ENCODE peak calls at places on chromosomes 2 and 18, in nine cellular contexts. E is cardiac fibroblast, G is brain microvascular endothelial cell, I is RWPE1, Q is mucosa of descending colon, R is tibial artery, U is stomach, L is astrocyte of the spinal cord, V is WTC11. W is an unnamed sample.

GRCh38 chr2:31764169-31764568 is 183.4 kb upstream of the SRD5A2 start:
- DNase-seq in E (no peak), G (no peak), I (no peak), Q (no peak), R (no peak), U (no peak), L (no peak), V (no peak), W (no peak)

GRCh38 chr2:26970244-26970927 is at the start of gene MAPRE3:
- DNase-seq in E (peak), G (peak), I (peak), Q (peak), R (peak), U (peak), L (peak), V (peak), W (no peak)

GRCh38 chr18:26322892-26323653 is 96.8 kb downstream of the TAF4B start:
- DNase-seq in E (peak), G (peak), I (no peak), Q (no peak), R (no peak), U (no peak), L (peak), V (no peak), W (no peak)

GRCh38 chr2:239357954-239358754 is 42.7 kb downstream of the HDAC4 start:
- DNase-seq in E (peak), G (peak), I (no peak), Q (no peak), R (no peak), U (no peak), L (peak), V (no peak), W (no peak)

GRCh38 chr18:43661570-43661969 is 384.3 kb upstream of the SYT4 start:
- DNase-seq in E (peak), G (peak), I (peak), Q (no peak), R (no peak), U (no peak), L (peak), V (peak), W (no peak)

GRCh38 chr2:11024010-11024615 is 112.4 kb downstream of the KCNF1 start:
- DNase-seq in E (no peak), G (no peak), I (no peak), Q (no peak), R (no peak), U (peak), L (no peak), V (no peak), W (no peak)

GRCh38 chr18:59040770-59041148 is 98.9 kb upstream of the SEC11C start:
- DNase-seq in E (no peak), G (no peak), I (no peak), Q (no peak), R (no peak), U (no peak), L (no peak), V (no peak), W (no peak)

GRCh38 chr2:219551412-219551811 is 7.6 kb downstream of the TMEM198 start:
- DNase-seq in E (no peak), G (no peak), I (peak), Q (peak), R (no peak), U (no peak), L (peak), V (no peak), W (no peak)

GRCh38 chr2:59301466-59302402 is 1060.6 kb upstream of the FANCL start:
- DNase-seq in E (peak), G (peak), I (peak), Q (no peak), R (no peak), U (peak), L (peak), V (peak), W (no peak)

GRCh38 chr2:10408649-10409579 is 39.2 kb downstream of the ODC1 start:
- DNase-seq in E (peak), G (peak), I (peak), Q (peak), R (peak), U (peak), L (peak), V (peak), W (no peak)

GRCh38 chr18:3914116-3914515 is 464.1 kb downstream of the TGIF1 start:
- DNase-seq in E (no peak), G (no peak), I (no peak), Q (no peak), R (no peak), U (no peak), L (no peak), V (no peak), W (no peak)

GRCh38 chr18:57083485-57083884 is 63.4 kb upstream of the BOD1L2 start:
- DNase-seq in E (no peak), G (no peak), I (no peak), Q (no peak), R (no peak), U (no peak), L (no peak), V (no peak), W (no peak)

GRCh38 chr2:225438263-225438662 is 38.8 kb downstream of the NYAP2 start:
- DNase-seq in E (no peak), G (no peak), I (no peak), Q (no peak), R (no peak), U (no peak), L (no peak), V (no peak), W (no peak)

GRCh38 chr2:96730212-96730611 is 9.7 kb downstream of the LMAN2L start:
- DNase-seq in E (peak), G (peak), I (peak), Q (no peak), R (no peak), U (no peak), L (peak), V (no peak), W (no peak)

DNA sequence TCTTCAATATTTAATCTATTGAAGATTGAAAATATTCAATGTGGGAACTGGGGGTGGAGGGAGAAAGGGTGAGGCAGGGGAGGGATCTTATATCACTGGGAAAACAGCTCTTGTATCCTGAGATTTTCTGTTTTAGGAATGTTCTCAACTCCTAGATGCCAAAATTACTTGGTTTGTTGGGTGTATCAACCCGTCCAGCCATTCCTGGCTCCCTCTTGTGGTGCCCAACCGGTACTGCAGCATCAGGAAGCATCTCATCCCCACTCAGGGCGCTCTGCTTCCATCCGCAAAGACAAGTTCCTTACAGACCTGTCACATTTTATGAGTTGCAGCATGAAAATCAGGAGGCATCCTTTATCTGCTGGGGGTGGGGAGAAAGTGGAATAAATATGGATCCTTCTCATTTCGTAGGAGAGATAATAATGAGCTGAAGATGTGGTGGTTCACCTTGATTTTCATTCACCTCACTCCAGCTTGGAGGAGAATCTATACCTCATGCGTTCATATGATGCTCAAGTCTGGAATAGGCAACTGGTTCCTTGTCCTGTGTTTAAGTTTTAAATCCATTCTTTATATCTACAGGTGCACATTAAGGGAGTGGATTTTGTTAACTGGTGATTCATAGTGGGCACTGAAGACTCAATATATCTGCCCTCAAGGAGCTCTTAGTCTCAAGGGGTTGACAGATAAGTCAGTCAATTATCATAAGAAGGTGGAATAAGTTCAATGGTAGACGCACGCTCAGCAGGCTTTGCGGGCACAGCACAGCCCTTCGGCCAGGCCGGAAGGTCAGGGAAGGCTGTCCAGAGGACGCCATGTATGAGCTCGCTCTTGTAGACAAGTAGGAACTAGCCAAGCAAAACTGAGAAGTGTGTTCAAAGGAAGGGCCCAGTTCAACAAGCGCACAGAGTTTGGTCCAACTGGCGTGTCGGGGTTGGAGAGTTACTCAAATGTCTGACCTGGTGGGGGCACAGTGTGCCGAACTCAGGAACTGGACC is 127.3 kb downstream of the RNF144A start:
- DNase-seq in E (peak), G (peak), I (peak), Q (peak), R (peak), U (peak), L (peak), V (peak), W (no peak)
- TF ChIP-seq CTCF in E (peak), G (peak), I (peak), Q (peak), R (peak), U (peak), L (peak), V (peak), W (peak)

GRCh38 chr18:8901019-8901418 is 195.7 kb downstream of the MTCL1 start:
- DNase-seq in E (no peak), G (no peak), I (no peak), Q (no peak), R (no peak), U (no peak), L (no peak), V (no peak), W (no peak)
- TF ChIP-seq CTCF in E (no peak), G (no peak), I (no peak), Q (no peak), R (no peak), U (no peak), L (no peak), V (no peak), W (no peak)

GRCh38 chr18:65133610-65134009 is 617.2 kb upstream of the CDH7 start:
- DNase-seq in E (no peak), G (no peak), I (no peak), Q (no peak), R (no peak), U (no peak), L (no peak), V (no peak), W (no peak)
- TF ChIP-seq CTCF in E (no peak), G (no peak), I (no peak), Q (no peak), R (no peak), U (no peak), L (no peak), V (no peak), W (no peak)

GRCh38 chr2:15939556-15939853 is 845 bp upstream of the MYCN start:
- DNase-seq in E (no peak), G (no peak), I (peak), Q (peak), R (no peak), U (peak), L (no peak), V (peak), W (no peak)

GRCh38 chr2:15941483-15941853 is 1.1 kb downstream of the MYCN start:
- DNase-seq in E (no peak), G (no peak), I (no peak), Q (no peak), R (no peak), U (no peak), L (no peak), V (peak), W (peak)

GRCh38 chr2:15938803-15939555 is 1.4 kb upstream of the MYCN start:
- DNase-seq in E (no peak), G (no peak), I (no peak), Q (no peak), R (no peak), U (no peak), L (no peak), V (peak), W (no peak)

GRCh38 chr2:15940661-15941482 is 522 bp downstream of the MYCN start:
- DNase-seq in E (no peak), G (no peak), I (no peak), Q (no peak), R (no peak), U (no peak), L (peak), V (peak), W (peak)

GRCh38 chr2:15939854-15940660 is at the start of gene MYCN:
- DNase-seq in E (peak), G (peak), I (peak), Q (peak), R (peak), U (peak), L (peak), V (peak), W (peak)
- TF ChIP-seq CTCF in E (no peak), G (no peak), I (peak), Q (no peak), R (no peak), U (no peak), L (no peak), V (no peak), W (peak)

GRCh38 chr2:23007836-23008235 is 377.1 kb upstream of the KLHL29 start:
- DNase-seq in E (no peak), G (no peak), I (no peak), Q (no peak), R (no peak), U (no peak), L (no peak), V (no peak), W (no peak)

GRCh38 chr2:22998368-22998767 is 386.6 kb upstream of the KLHL29 start:
- DNase-seq in E (peak), G (peak), I (no peak), Q (no peak), R (no peak), U (no peak), L (no peak), V (no peak), W (no peak)

GRCh38 chr2:23005469-23005868 is 379.5 kb upstream of the KLHL29 start:
- DNase-seq in E (no peak), G (no peak), I (no peak), Q (no peak), R (no peak), U (no peak), L (no peak), V (no peak), W (no peak)

GRCh38 chr2:22999951-23000350 is 385.0 kb upstream of the KLHL29 start:
- DNase-seq in E (peak), G (peak), I (no peak), Q (no peak), R (no peak), U (no peak), L (no peak), V (no peak), W (no peak)

GRCh38 chr2:23002234-23002633 is 382.7 kb upstream of the KLHL29 start:
- DNase-seq in E (no peak), G (no peak), I (no peak), Q (no peak), R (no peak), U (no peak), L (no peak), V (no peak), W (no peak)
- TF ChIP-seq CTCF in E (no peak), G (no peak), I (no peak), Q (no peak), R (no peak), U (no peak), L (no peak), V (no peak), W (peak)

DNA sequence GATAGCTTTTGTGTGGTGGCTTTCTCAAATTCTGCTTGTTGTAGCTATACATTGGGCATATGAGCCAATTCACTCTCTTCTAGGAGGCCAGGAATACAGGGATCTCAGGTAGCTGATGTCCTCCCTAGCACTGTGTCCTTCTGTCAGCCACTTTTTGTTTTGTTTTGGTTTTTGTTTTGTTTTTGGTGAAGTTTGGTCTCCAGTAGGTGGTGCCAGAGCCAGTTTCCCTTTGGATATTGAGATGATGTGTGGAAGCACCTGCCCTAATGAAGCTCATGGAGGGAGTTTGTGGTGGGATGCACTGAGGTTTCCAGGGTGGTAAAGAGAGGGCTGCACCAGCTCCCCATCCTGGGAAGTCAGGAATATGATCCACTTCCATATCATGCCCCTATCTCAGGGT is 100.5 kb upstream of the VWC2L start:
- DNase-seq in E (peak), G (no peak), I (no peak), Q (no peak), R (no peak), U (no peak), L (no peak), V (no peak), W (no peak)
- TF ChIP-seq CTCF in E (peak), G (peak), I (no peak), Q (no peak), R (no peak), U (no peak), L (peak), V (no peak), W (peak)

GRCh38 chr2:232875256-232876070 is 5.4 kb downstream of the SNORC start:
- DNase-seq in E (no peak), G (no peak), I (no peak), Q (no peak), R (no peak), U (no peak), L (no peak), V (no peak), W (no peak)
- TF ChIP-seq CTCF in E (no peak), G (peak), I (no peak), Q (no peak), R (no peak), U (no peak), L (peak), V (no peak), W (no peak)